ENCODE peak calls at places on chromosomes 13 and 19, in eight cellular contexts. B is neural progenitor cell, J is thyroid gland, Q is testis, G is cardiac muscle cell, S is colonic mucosa, I is ascending aorta, R is suprapubic skin. F is an unnamed sample.

GRCh38 chr19:13881692-13882418 is 4.9 kb downstream of the NANOS3 start:
- DNase-seq in B (peak; percentile 29), J (peak; percentile 43), Q (peak; percentile 53), G (peak; percentile 67), S (peak; percentile 60), I (no peak), R (no peak), F (no peak)

GRCh38 chr13:39586142-39586541 is 16.9 kb downstream of the LHFPL6 start:
- DNase-seq in B (no peak), J (no peak), Q (no peak), G (no peak), S (no peak), I (no peak), R (no peak), F (no peak)

GRCh38 chr13:51862965-51863364 is 1.2 kb downstream of the CCDC70 start:
- DNase-seq in B (no peak), J (no peak), Q (no peak), G (no peak), S (no peak), I (no peak), R (no peak), F (no peak)

GRCh38 chr13:110293649-110294048 is 13.3 kb downstream of the COL4A1 start:
- DNase-seq in B (no peak), J (no peak), Q (no peak), G (no peak), S (no peak), I (peak; percentile 61), R (no peak), F (no peak)

GRCh38 chr13:30004204-30004603 is 153.8 kb upstream of the UBL3 start:
- DNase-seq in B (no peak), J (no peak), Q (no peak), G (no peak), S (no peak), I (no peak), R (no peak), F (no peak)

GRCh38 chr19:13366529-13367143 is 139.6 kb downstream of the CACNA1A start:
- DNase-seq in B (peak; percentile 51), J (no peak), Q (no peak), G (peak; percentile 55), S (no peak), I (no peak), R (no peak), F (no peak)

GRCh38 chr13:33172400-33172799 is 113.2 kb downstream of the STARD13 start:
- DNase-seq in B (no peak), J (peak; percentile 42), Q (no peak), G (no peak), S (no peak), I (no peak), R (no peak), F (no peak)

GRCh38 chr19:53078668-53079067 is 24.6 kb downstream of the ZNF160 start:
- DNase-seq in B (no peak), J (no peak), Q (no peak), G (no peak), S (no peak), I (no peak), R (no peak), F (no peak)

GRCh38 chr13:48653074-48654054 is at the start of gene CYSLTR2:
- DNase-seq in B (peak; percentile 6), J (no peak), Q (no peak), G (peak; percentile 73), S (no peak), I (no peak), R (no peak), F (no peak)

GRCh38 chr19:35045667-35046300 is 4.3 kb downstream of the HPN start:
- DNase-seq in B (peak; percentile 55), J (peak; percentile 30), Q (no peak), G (peak; percentile 42), S (no peak), I (no peak), R (no peak), F (no peak)

GRCh38 chr19:31128291-31128690 is 220.9 kb downstream of the TSHZ3 start:
- DNase-seq in B (no peak), J (no peak), Q (no peak), G (no peak), S (no peak), I (no peak), R (no peak), F (no peak)

GRCh38 chr13:46265292-46265691 is 53.6 kb downstream of the LRRC63 start:
- DNase-seq in B (no peak), J (no peak), Q (no peak), G (no peak), S (no peak), I (no peak), R (no peak), F (no peak)

GRCh38 chr13:49869514-49869913 is 66.6 kb downstream of the SPRYD7 start:
- DNase-seq in B (peak; percentile 57), J (peak; percentile 49), Q (peak; percentile 35), G (peak; percentile 52), S (no peak), I (no peak), R (no peak), F (no peak)

GRCh38 chr19:19997656-19998268 is 41.5 kb downstream of the ZNF682 start:
- DNase-seq in B (peak; percentile 16), J (peak; percentile 24), Q (peak; percentile 50), G (no peak), S (no peak), I (no peak), R (no peak), F (peak; percentile 69)

GRCh38 chr19:46787331-46788100 is 878 bp downstream of the SLC1A5 start:
- DNase-seq in B (peak; percentile 74), J (peak; percentile 26), Q (peak; percentile 74), G (peak; percentile 89), S (peak; percentile 75), I (peak; percentile 76), R (no peak), F (peak; percentile 88)

GRCh38 chr13:112161441-112162301 is 94.7 kb downstream of the SOX1 start:
- DNase-seq in B (peak; percentile 92), J (no peak), Q (no peak), G (no peak), S (no peak), I (no peak), R (peak; percentile 24), F (no peak)

GRCh38 chr19:35641515-35642151 is at the start of gene ETV2:
- DNase-seq in B (peak; percentile 61), J (no peak), Q (peak; percentile 54), G (peak; percentile 77), S (peak; percentile 38), I (no peak), R (no peak), F (peak; percentile 69)

GRCh38 chr13:46211116-46211515 is 612 bp upstream of the LRRC63 start:
- DNase-seq in B (no peak), J (no peak), Q (peak; percentile 25), G (peak; percentile 5), S (no peak), I (no peak), R (no peak), F (no peak)

GRCh38 chr19:47330466-47330869 is 1.5 kb upstream of the C5AR2 start:
- DNase-seq in B (no peak), J (no peak), Q (no peak), G (peak; percentile 5), S (no peak), I (no peak), R (no peak), F (no peak)

GRCh38 chr13:105474983-105475382 is 1060.5 kb downstream of the EFNB2 start:
- DNase-seq in B (no peak), J (no peak), Q (no peak), G (no peak), S (no peak), I (no peak), R (no peak), F (no peak)
- H3K27ac ChIP-seq in B (no peak overlapping the region), J (no peak overlapping the region), Q (no peak overlapping the region), G (peak overlapping the region; percentile 53), S (no peak overlapping the region), I (no peak overlapping the region), R (no peak overlapping the region), F (no peak overlapping the region)

DNA sequence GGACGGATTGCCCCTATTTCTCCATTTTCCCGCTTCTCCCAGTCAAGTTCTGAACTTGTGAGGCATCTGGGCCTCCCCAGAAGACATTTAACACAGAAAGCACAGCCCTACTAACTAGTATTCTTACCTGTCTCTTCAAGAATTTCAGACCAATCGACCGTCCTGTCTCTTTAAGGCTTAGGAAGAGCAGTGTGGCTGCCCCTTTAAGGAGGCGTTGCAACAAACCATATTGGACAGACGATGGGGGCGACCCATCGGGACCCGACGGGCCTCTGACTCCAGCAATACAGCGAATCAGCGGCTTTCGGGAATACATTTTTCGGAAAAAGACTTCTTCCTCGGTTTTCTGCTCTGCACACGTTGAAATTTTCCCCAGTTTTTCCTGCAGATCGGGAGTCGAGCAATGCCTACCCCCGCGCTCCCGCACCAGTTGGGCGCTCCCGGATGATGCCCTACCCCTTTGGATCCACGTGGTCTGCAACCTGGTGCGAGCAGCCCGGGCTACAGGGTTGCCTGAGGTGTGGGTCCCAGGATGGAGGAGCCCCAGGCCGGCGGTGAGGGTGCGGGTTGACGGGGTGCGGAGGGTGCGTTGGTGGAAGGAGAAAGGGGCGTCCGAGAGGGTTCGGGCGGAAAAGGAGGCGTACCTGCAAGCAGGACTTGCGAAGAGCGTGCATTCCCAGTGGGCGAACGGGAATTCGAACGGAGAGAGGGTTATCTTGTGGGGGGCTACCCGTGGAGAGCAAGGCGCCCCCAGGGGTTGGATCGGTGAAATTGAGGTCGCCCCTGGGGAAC is at the start of gene POLR1G:
- DNase-seq in B (peak; percentile 88), J (peak; percentile 75), Q (peak; percentile 88), G (peak; percentile 84), S (peak; percentile 82), I (peak; percentile 87), R (peak; percentile 91), F (peak; percentile 81)
- H3K4me1 ChIP-seq in B (peaks cover 21% of the 10 kb centered on the region), J (peaks cover 21% of the 10 kb centered on the region), Q (peaks cover 30% of the 10 kb centered on the region), G (peaks cover 14% of the 10 kb centered on the region), S (peaks cover 20% of the 10 kb centered on the region), I (peaks cover 8% of the 10 kb centered on the region), R (peaks cover 58% of the 10 kb centered on the region), F (no peaks in the 10 kb centered on the region)

DNA sequence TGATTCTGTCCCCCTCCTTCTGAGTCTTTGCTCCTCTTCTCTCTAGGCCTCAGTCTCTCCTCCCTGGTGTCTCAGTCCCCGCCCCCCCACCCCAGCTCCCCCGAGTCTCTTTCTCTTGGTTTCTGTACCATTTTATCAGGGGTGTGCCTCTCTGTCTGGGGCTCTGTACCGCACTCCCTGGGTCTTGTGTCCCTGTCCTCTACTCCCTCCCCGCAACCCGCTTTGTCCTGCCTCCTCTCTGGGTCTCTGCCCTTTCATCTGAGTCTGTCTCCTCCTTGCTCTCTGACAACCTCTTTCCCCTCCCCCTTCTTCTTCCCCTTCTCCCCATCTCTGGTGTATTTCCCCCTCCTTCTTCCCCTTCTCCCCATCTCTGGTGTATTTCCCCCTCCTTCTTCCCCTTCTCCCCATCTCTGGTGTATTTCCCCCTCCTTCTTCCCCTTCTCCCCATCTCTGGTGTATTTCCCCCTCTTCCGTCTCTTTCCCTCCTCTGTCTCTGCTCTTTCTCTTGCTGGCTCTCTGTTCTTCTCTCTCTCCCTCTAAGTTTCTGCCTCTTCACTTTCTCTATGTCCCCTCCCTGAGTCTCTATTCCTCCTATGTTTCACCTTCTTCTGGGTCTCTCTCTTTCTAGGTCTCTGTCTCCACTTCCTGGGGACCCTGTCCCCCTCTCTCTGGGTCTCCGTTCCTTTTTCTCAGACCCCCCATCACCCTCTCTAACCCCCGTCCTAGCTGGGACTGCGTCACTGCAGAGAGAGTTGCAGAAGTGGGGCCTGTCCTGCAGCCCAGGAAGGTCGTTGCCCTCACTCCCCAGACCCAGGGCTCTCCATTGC is 2.2 kb upstream of the KCNC3 start:
- DNase-seq in B (peak; percentile 64), J (no peak), Q (no peak), G (no peak), S (no peak), I (no peak), R (no peak), F (no peak)
- H3K4me3 ChIP-seq in B (peak overlapping the region; percentile 62), J (peak overlapping the region; percentile 55), Q (peak overlapping the region; percentile 35), G (peak overlapping the region; percentile 46), S (peak overlapping the region; percentile 9), I (peak overlapping the region; percentile 55), R (peak overlapping the region; percentile 34), F (peak overlapping the region; percentile 41)

GRCh38 chr19:18020212-18021067 is 12.5 kb downstream of the ARRDC2 start:
- DNase-seq in B (no peak), J (peak; percentile 90), Q (peak; percentile 82), G (peak; percentile 67), S (peak; percentile 69), I (peak; percentile 96), R (peak; percentile 95), F (peak; percentile 99)
- H3K27ac ChIP-seq in B (no peak overlapping the region), J (peak overlapping the region; percentile 87), Q (peak overlapping the region; percentile 90), G (no peak overlapping the region), S (peak overlapping the region; percentile 43), I (peak overlapping the region; percentile 90), R (peak overlapping the region; percentile 93), F (peak overlapping the region; percentile 99)

F was measured in right cardiac atrium.